ENCODE peak calls at places on chromosomes 13 and 19, in six cellular contexts. N is stomach, J is psoas muscle, Q is left ventricle myocardium inferior, U is ovary, Y is right atrium auricular region. V is an unnamed sample. For H3K27me3 and H3K4me1, the result is how much of the 10 kb centered on the place peaks cover.

GRCh38 chr13:110136660-110137585 is 170.0 kb downstream of the COL4A1 start:
- DNase-seq in N (no peak), J (no peak), Q (no peak), U (no peak), Y (peak), V (no peak)

GRCh38 chr19:5369962-5370367 is 29.4 kb upstream of the PTPRS start:
- DNase-seq in N (peak), J (peak), Q (peak), U (no peak), Y (no peak), V (no peak)

GRCh38 chr19:4730740-4731171 is 7.1 kb upstream of the DPP9 start:
- DNase-seq in N (no peak), J (no peak), Q (no peak), U (no peak), Y (no peak), V (no peak)

GRCh38 chr19:3275583-3276340 is 51.3 kb downstream of the CELF5 start:
- DNase-seq in N (peak), J (peak), Q (peak), U (peak), Y (no peak), V (no peak)

GRCh38 chr13:32537580-32538233 is 888 bp downstream of the N4BP2L2 start:
- DNase-seq in N (peak), J (peak), Q (peak), U (peak), Y (no peak), V (no peak)

GRCh38 chr19:31346660-31347059 is 2.6 kb downstream of the TSHZ3 start:
- DNase-seq in N (no peak), J (no peak), Q (no peak), U (no peak), Y (no peak), V (no peak)

GRCh38 chr19:45473366-45474190 is 5.8 kb downstream of the FOSB start:
- DNase-seq in N (no peak), J (no peak), Q (no peak), U (no peak), Y (no peak), V (no peak)

GRCh38 chr13:43895940-43896339 is 16.2 kb downstream of the LACC1 start:
- DNase-seq in N (no peak), J (no peak), Q (no peak), U (no peak), Y (no peak), V (no peak)

GRCh38 chr19:4807188-4807587 is 15.7 kb downstream of the FEM1A start:
- DNase-seq in N (no peak), J (peak), Q (no peak), U (no peak), Y (no peak), V (no peak)

GRCh38 chr13:48531416-48532145 is 1.3 kb downstream of the RCBTB2 start:
- DNase-seq in N (no peak), J (no peak), Q (no peak), U (no peak), Y (no peak), V (no peak)

GRCh38 chr19:8036438-8037099 is 16.0 kb upstream of the CCL25 start:
- DNase-seq in N (no peak), J (no peak), Q (no peak), U (no peak), Y (no peak), V (no peak)

GRCh38 chr19:18607222-18608101 is 863 bp upstream of the CRLF1 start:
- DNase-seq in N (no peak), J (no peak), Q (no peak), U (no peak), Y (no peak), V (no peak)
- H3K27me3 ChIP-seq in N (half or more), J (under half), Q (half or more), U (under half), Y (half or more), V (under half)

GRCh38 chr19:38851622-38852230 is 1.9 kb upstream of the HNRNPL start:
- DNase-seq in N (peak), J (peak), Q (peak), U (peak), Y (peak), V (peak)

GRCh38 chr19:38852231-38853044 is 2.7 kb upstream of the HNRNPL start:
- DNase-seq in N (peak), J (peak), Q (peak), U (peak), Y (peak), V (no peak)

GRCh38 chr19:38861368-38861767 is 11.6 kb upstream of the HNRNPL start:
- DNase-seq in N (no peak), J (no peak), Q (no peak), U (no peak), Y (no peak), V (no peak)

GRCh38 chr19:38853214-38853613 is 3.4 kb upstream of the HNRNPL start:
- DNase-seq in N (no peak), J (no peak), Q (no peak), U (no peak), Y (no peak), V (no peak)

GRCh38 chr19:38856813-38857212 is 7.0 kb upstream of the HNRNPL start:
- DNase-seq in N (no peak), J (no peak), Q (no peak), U (no peak), Y (no peak), V (no peak)
- H3K4me1 ChIP-seq in N (under half), J (under half), Q (under half), U (under half), Y (under half), V (under half)

GRCh38 chr19:55651236-55651635 is 3.2 kb downstream of the CCDC106 start:
- DNase-seq in N (no peak), J (no peak), Q (no peak), U (no peak), Y (no peak), V (no peak)

GRCh38 chr19:55652311-55653078 is 2.3 kb upstream of the U2AF2 start:
- DNase-seq in N (no peak), J (peak), Q (no peak), U (peak), Y (no peak), V (no peak)

GRCh38 chr19:55648657-55649578 is 906 bp downstream of the CCDC106 start:
- DNase-seq in N (no peak), J (no peak), Q (no peak), U (no peak), Y (no peak), V (no peak)

GRCh38 chr19:55649579-55650557 is 1.9 kb downstream of the CCDC106 start:
- DNase-seq in N (no peak), J (no peak), Q (no peak), U (no peak), Y (no peak), V (no peak)

DNA sequence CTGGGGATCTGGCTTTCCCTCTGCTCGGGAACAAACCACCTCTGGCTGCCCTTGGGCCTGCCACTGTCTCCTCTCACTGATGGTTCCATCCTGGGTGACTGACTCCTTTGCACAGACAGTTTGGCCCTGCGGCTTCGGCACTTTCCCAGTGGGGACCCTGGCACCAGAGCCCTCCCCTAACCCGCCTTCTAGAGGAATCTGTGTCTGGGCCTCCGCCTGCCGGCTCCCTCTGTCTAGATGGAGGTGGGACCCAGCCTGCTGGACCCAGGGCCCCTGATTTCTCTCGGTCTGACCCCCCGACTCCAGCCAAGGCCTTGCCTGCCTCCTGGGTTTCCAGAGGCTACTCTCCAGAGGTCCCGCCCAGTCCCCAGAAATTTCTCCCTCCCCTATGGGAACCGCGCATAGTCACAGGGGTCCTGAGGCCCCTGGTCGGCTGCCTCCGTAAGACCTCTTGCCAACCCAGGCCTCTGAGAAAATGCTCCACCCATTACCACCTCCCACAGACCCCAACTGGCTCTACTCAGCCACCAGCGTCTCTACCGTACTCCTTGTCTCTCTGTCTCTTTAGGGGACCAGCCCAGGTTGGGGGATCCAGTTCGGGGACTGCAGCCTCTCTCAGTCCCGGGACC is 2.7 kb downstream of the CCDC106 start:
- DNase-seq in N (no peak), J (no peak), Q (no peak), U (no peak), Y (no peak), V (no peak)
- H3K27me3 ChIP-seq in N (under half), J (under half), Q (under half), U (under half), Y (under half), V (under half)

GRCh38 chr13:40657961-40658360 is 8.5 kb downstream of the FOXO1 start:
- DNase-seq in N (no peak), J (no peak), Q (no peak), U (no peak), Y (no peak), V (no peak)
- H3K4me1 ChIP-seq in N (under half), J (half or more), Q (half or more), U (under half), Y (under half), V (under half)